ENCODE peak calls at places on chromosomes 3 and 15, in nine cellular contexts. One of them, this sample, is unnamed.

GRCh38 chr3:66427352-66427751 is 73.5 kb downstream of the LRIG1 start:
- DNase-seq in GM06990: no peak
- DNase-seq in astrocyte of the spinal cord: no peak
- DNase-seq in GM04504: no peak
- DNase-seq in IMR-90: no peak
- DNase-seq in NT2/D1: no peak
- DNase-seq in HCEC 1CT: no peak
- DNase-seq in nephron progenitor cell: no peak
- DNase-seq in activated T-cell treated with anti-CD3 and anti-CD28 coated beads for 1 hour: no peak
- DNase-seq in this sample: no peak

GRCh38 chr3:55089211-55089610 is 161.4 kb upstream of the LRTM1 start:
- DNase-seq in GM06990: no peak
- DNase-seq in astrocyte of the spinal cord: peak
- DNase-seq in GM04504: no peak
- DNase-seq in IMR-90: peak
- DNase-seq in NT2/D1: no peak
- DNase-seq in HCEC 1CT: peak
- DNase-seq in nephron progenitor cell: no peak
- DNase-seq in activated T-cell treated with anti-CD3 and anti-CD28 coated beads for 1 hour: no peak
- DNase-seq in this sample: no peak

GRCh38 chr3:162892921-162893793 is 1396.5 kb downstream of the OTOL1 start:
- DNase-seq in GM06990: no peak
- DNase-seq in astrocyte of the spinal cord: no peak
- DNase-seq in GM04504: no peak
- DNase-seq in IMR-90: no peak
- DNase-seq in NT2/D1: no peak
- DNase-seq in HCEC 1CT: no peak
- DNase-seq in nephron progenitor cell: no peak
- DNase-seq in activated T-cell treated with anti-CD3 and anti-CD28 coated beads for 1 hour: no peak
- DNase-seq in this sample: no peak

GRCh38 chr3:137105277-137105977 is 147.6 kb downstream of the IL20RB start:
- DNase-seq in GM06990: peak
- DNase-seq in astrocyte of the spinal cord: peak
- DNase-seq in GM04504: peak
- DNase-seq in IMR-90: peak
- DNase-seq in NT2/D1: peak
- DNase-seq in HCEC 1CT: peak
- DNase-seq in nephron progenitor cell: peak
- DNase-seq in activated T-cell treated with anti-CD3 and anti-CD28 coated beads for 1 hour: no peak
- DNase-seq in this sample: peak

GRCh38 chr15:72117448-72117697 is 577 bp downstream of the MYO9A start:
- DNase-seq in GM06990: no peak
- DNase-seq in astrocyte of the spinal cord: peak
- DNase-seq in GM04504: peak
- DNase-seq in IMR-90: peak
- DNase-seq in NT2/D1: no peak
- DNase-seq in HCEC 1CT: peak
- DNase-seq in nephron progenitor cell: peak
- DNase-seq in activated T-cell treated with anti-CD3 and anti-CD28 coated beads for 1 hour: peak
- DNase-seq in this sample: peak

GRCh38 chr3:183895296-183895695 is 10.6 kb upstream of the PARL start:
- DNase-seq in GM06990: no peak
- DNase-seq in astrocyte of the spinal cord: peak
- DNase-seq in GM04504: peak
- DNase-seq in IMR-90: peak
- DNase-seq in NT2/D1: peak
- DNase-seq in HCEC 1CT: peak
- DNase-seq in nephron progenitor cell: peak
- DNase-seq in activated T-cell treated with anti-CD3 and anti-CD28 coated beads for 1 hour: no peak
- DNase-seq in this sample: peak

GRCh38 chr15:80585544-80586018 is 109.5 kb upstream of the ABHD17C start:
- DNase-seq in GM06990: no peak
- DNase-seq in astrocyte of the spinal cord: no peak
- DNase-seq in GM04504: no peak
- DNase-seq in IMR-90: no peak
- DNase-seq in NT2/D1: no peak
- DNase-seq in HCEC 1CT: no peak
- DNase-seq in nephron progenitor cell: no peak
- DNase-seq in activated T-cell treated with anti-CD3 and anti-CD28 coated beads for 1 hour: no peak
- DNase-seq in this sample: no peak

GRCh38 chr3:128969993-128970740 is 23.7 kb downstream of the CFAP92 start:
- DNase-seq in GM06990: no peak
- DNase-seq in astrocyte of the spinal cord: peak
- DNase-seq in GM04504: no peak
- DNase-seq in IMR-90: peak
- DNase-seq in NT2/D1: peak
- DNase-seq in HCEC 1CT: peak
- DNase-seq in nephron progenitor cell: peak
- DNase-seq in activated T-cell treated with anti-CD3 and anti-CD28 coated beads for 1 hour: peak
- DNase-seq in this sample: peak

GRCh38 chr15:57306944-57307411 is 69.3 kb upstream of the CGNL1 start:
- DNase-seq in GM06990: no peak
- DNase-seq in astrocyte of the spinal cord: no peak
- DNase-seq in GM04504: no peak
- DNase-seq in IMR-90: no peak
- DNase-seq in NT2/D1: no peak
- DNase-seq in HCEC 1CT: no peak
- DNase-seq in nephron progenitor cell: no peak
- DNase-seq in activated T-cell treated with anti-CD3 and anti-CD28 coated beads for 1 hour: no peak
- DNase-seq in this sample: no peak

GRCh38 chr3:72340476-72341379 is 507.5 kb downstream of the SHQ1 start:
- DNase-seq in GM06990: no peak
- DNase-seq in astrocyte of the spinal cord: no peak
- DNase-seq in GM04504: no peak
- DNase-seq in IMR-90: no peak
- DNase-seq in NT2/D1: no peak
- DNase-seq in HCEC 1CT: no peak
- DNase-seq in nephron progenitor cell: no peak
- DNase-seq in activated T-cell treated with anti-CD3 and anti-CD28 coated beads for 1 hour: no peak
- DNase-seq in this sample: no peak

GRCh38 chr3:5058463-5058862 is 63.6 kb upstream of the ARL8B start:
- DNase-seq in GM06990: no peak
- DNase-seq in astrocyte of the spinal cord: peak
- DNase-seq in GM04504: peak
- DNase-seq in IMR-90: peak
- DNase-seq in NT2/D1: no peak
- DNase-seq in HCEC 1CT: peak
- DNase-seq in nephron progenitor cell: no peak
- DNase-seq in activated T-cell treated with anti-CD3 and anti-CD28 coated beads for 1 hour: no peak
- DNase-seq in this sample: no peak

GRCh38 chr3:5022966-5023776 is 43.9 kb downstream of the BHLHE40 start:
- DNase-seq in GM06990: no peak
- DNase-seq in astrocyte of the spinal cord: peak
- DNase-seq in GM04504: peak
- DNase-seq in IMR-90: peak
- DNase-seq in NT2/D1: peak
- DNase-seq in HCEC 1CT: peak
- DNase-seq in nephron progenitor cell: no peak
- DNase-seq in activated T-cell treated with anti-CD3 and anti-CD28 coated beads for 1 hour: no peak
- DNase-seq in this sample: no peak

GRCh38 chr15:36961956-36962355 is 138.4 kb downstream of the MEIS2 start:
- DNase-seq in GM06990: no peak
- DNase-seq in astrocyte of the spinal cord: peak
- DNase-seq in GM04504: no peak
- DNase-seq in IMR-90: no peak
- DNase-seq in NT2/D1: no peak
- DNase-seq in HCEC 1CT: no peak
- DNase-seq in nephron progenitor cell: no peak
- DNase-seq in activated T-cell treated with anti-CD3 and anti-CD28 coated beads for 1 hour: no peak
- DNase-seq in this sample: no peak

GRCh38 chr3:12135029-12135634 is 23.6 kb downstream of the TIMP4 start:
- DNase-seq in GM06990: peak
- DNase-seq in astrocyte of the spinal cord: peak
- DNase-seq in GM04504: no peak
- DNase-seq in IMR-90: peak
- DNase-seq in NT2/D1: peak
- DNase-seq in HCEC 1CT: peak
- DNase-seq in nephron progenitor cell: peak
- DNase-seq in activated T-cell treated with anti-CD3 and anti-CD28 coated beads for 1 hour: peak
- DNase-seq in this sample: peak

GRCh38 chr15:81091889-81092558 is 42.0 kb upstream of the CFAP161 start:
- DNase-seq in GM06990: no peak
- DNase-seq in astrocyte of the spinal cord: peak
- DNase-seq in GM04504: peak
- DNase-seq in IMR-90: peak
- DNase-seq in NT2/D1: no peak
- DNase-seq in HCEC 1CT: peak
- DNase-seq in nephron progenitor cell: peak
- DNase-seq in activated T-cell treated with anti-CD3 and anti-CD28 coated beads for 1 hour: no peak
- DNase-seq in this sample: no peak

GRCh38 chr3:66487475-66487874 is 13.3 kb downstream of the LRIG1 start:
- DNase-seq in GM06990: no peak
- DNase-seq in astrocyte of the spinal cord: peak
- DNase-seq in GM04504: no peak
- DNase-seq in IMR-90: peak
- DNase-seq in NT2/D1: no peak
- DNase-seq in HCEC 1CT: peak
- DNase-seq in nephron progenitor cell: no peak
- DNase-seq in activated T-cell treated with anti-CD3 and anti-CD28 coated beads for 1 hour: no peak
- DNase-seq in this sample: no peak

GRCh38 chr3:127170794-127171193 is 22.1 kb upstream of the PRR23E start:
- DNase-seq in GM06990: no peak
- DNase-seq in astrocyte of the spinal cord: peak
- DNase-seq in GM04504: peak
- DNase-seq in IMR-90: peak
- DNase-seq in NT2/D1: no peak
- DNase-seq in HCEC 1CT: peak
- DNase-seq in nephron progenitor cell: peak
- DNase-seq in activated T-cell treated with anti-CD3 and anti-CD28 coated beads for 1 hour: no peak
- DNase-seq in this sample: peak

GRCh38 chr3:50442940-50443579 is 60.4 kb downstream of the CACNA2D2 start:
- DNase-seq in GM06990: no peak
- DNase-seq in astrocyte of the spinal cord: no peak
- DNase-seq in GM04504: no peak
- DNase-seq in IMR-90: no peak
- DNase-seq in NT2/D1: no peak
- DNase-seq in HCEC 1CT: no peak
- DNase-seq in nephron progenitor cell: no peak
- DNase-seq in activated T-cell treated with anti-CD3 and anti-CD28 coated beads for 1 hour: no peak
- DNase-seq in this sample: no peak

GRCh38 chr3:79257811-79258210 is 510.0 kb downstream of the ROBO1 start:
- DNase-seq in GM06990: no peak
- DNase-seq in astrocyte of the spinal cord: no peak
- DNase-seq in GM04504: peak
- DNase-seq in IMR-90: no peak
- DNase-seq in NT2/D1: no peak
- DNase-seq in HCEC 1CT: no peak
- DNase-seq in nephron progenitor cell: no peak
- DNase-seq in activated T-cell treated with anti-CD3 and anti-CD28 coated beads for 1 hour: no peak
- DNase-seq in this sample: no peak

GRCh38 chr15:46525984-46526725 is 891.3 kb downstream of the SQOR start:
- DNase-seq in GM06990: no peak
- DNase-seq in astrocyte of the spinal cord: no peak
- DNase-seq in GM04504: no peak
- DNase-seq in IMR-90: no peak
- DNase-seq in NT2/D1: no peak
- DNase-seq in HCEC 1CT: no peak
- DNase-seq in nephron progenitor cell: no peak
- DNase-seq in activated T-cell treated with anti-CD3 and anti-CD28 coated beads for 1 hour: no peak
- DNase-seq in this sample: no peak

GRCh38 chr3:128503164-128503651 is 10.2 kb upstream of the GATA2 start:
- DNase-seq in GM06990: no peak
- DNase-seq in astrocyte of the spinal cord: no peak
- DNase-seq in GM04504: no peak
- DNase-seq in IMR-90: no peak
- DNase-seq in NT2/D1: no peak
- DNase-seq in HCEC 1CT: no peak
- DNase-seq in nephron progenitor cell: no peak
- DNase-seq in activated T-cell treated with anti-CD3 and anti-CD28 coated beads for 1 hour: no peak
- DNase-seq in this sample: peak

GRCh38 chr3:31370093-31370666 is 162.5 kb upstream of the STT3B start:
- DNase-seq in GM06990: no peak
- DNase-seq in astrocyte of the spinal cord: peak
- DNase-seq in GM04504: no peak
- DNase-seq in IMR-90: peak
- DNase-seq in NT2/D1: no peak
- DNase-seq in HCEC 1CT: no peak
- DNase-seq in nephron progenitor cell: no peak
- DNase-seq in activated T-cell treated with anti-CD3 and anti-CD28 coated beads for 1 hour: no peak
- DNase-seq in this sample: no peak

GRCh38 chr3:126957776-126958637 is 24.9 kb upstream of the PLXNA1 start:
- DNase-seq in GM06990: no peak
- DNase-seq in astrocyte of the spinal cord: no peak
- DNase-seq in GM04504: no peak
- DNase-seq in IMR-90: no peak
- DNase-seq in NT2/D1: no peak
- DNase-seq in HCEC 1CT: no peak
- DNase-seq in nephron progenitor cell: no peak
- DNase-seq in activated T-cell treated with anti-CD3 and anti-CD28 coated beads for 1 hour: no peak
- DNase-seq in this sample: no peak

GRCh38 chr3:34727700-34728099 is 911.6 kb upstream of the ARPP21 start:
- DNase-seq in GM06990: no peak
- DNase-seq in astrocyte of the spinal cord: no peak
- DNase-seq in GM04504: no peak
- DNase-seq in IMR-90: no peak
- DNase-seq in NT2/D1: no peak
- DNase-seq in HCEC 1CT: no peak
- DNase-seq in nephron progenitor cell: no peak
- DNase-seq in activated T-cell treated with anti-CD3 and anti-CD28 coated beads for 1 hour: no peak
- DNase-seq in this sample: no peak

GRCh38 chr15:39376371-39376909 is 204.4 kb upstream of the THBS1 start:
- DNase-seq in GM06990: no peak
- DNase-seq in astrocyte of the spinal cord: no peak
- DNase-seq in GM04504: no peak
- DNase-seq in IMR-90: no peak
- DNase-seq in NT2/D1: no peak
- DNase-seq in HCEC 1CT: no peak
- DNase-seq in nephron progenitor cell: no peak
- DNase-seq in activated T-cell treated with anti-CD3 and anti-CD28 coated beads for 1 hour: no peak
- DNase-seq in this sample: no peak

GRCh38 chr3:52140000-52140399 is 14.2 kb downstream of the POC1A start:
- DNase-seq in GM06990: no peak
- DNase-seq in astrocyte of the spinal cord: no peak
- DNase-seq in GM04504: no peak
- DNase-seq in IMR-90: no peak
- DNase-seq in NT2/D1: no peak
- DNase-seq in HCEC 1CT: no peak
- DNase-seq in nephron progenitor cell: no peak
- DNase-seq in activated T-cell treated with anti-CD3 and anti-CD28 coated beads for 1 hour: no peak
- DNase-seq in this sample: no peak

GRCh38 chr15:51112078-51112477 is 17.4 kb upstream of the TNFAIP8L3 start:
- DNase-seq in GM06990: no peak
- DNase-seq in astrocyte of the spinal cord: no peak
- DNase-seq in GM04504: no peak
- DNase-seq in IMR-90: no peak
- DNase-seq in NT2/D1: no peak
- DNase-seq in HCEC 1CT: no peak
- DNase-seq in nephron progenitor cell: no peak
- DNase-seq in activated T-cell treated with anti-CD3 and anti-CD28 coated beads for 1 hour: no peak
- DNase-seq in this sample: no peak